ENCODE peak calls at places on chromosomes 2 and 18, in nine cellular contexts. L is ovary, F is RWPE1, V is IMR-90, T is colonic mucosa, Y is AG04450, W is breast epithelium, I is uterus, E is foreskin keratinocyte. B is an unnamed sample.

GRCh38 chr2:233173115-233173514 is 78.4 kb upstream of the ATG16L1 start:
- DNase-seq in F (no peak), L (no peak), E (peak; percentile 39), I (no peak), Y (no peak), V (no peak), W (no peak), T (no peak), B (no peak)

GRCh38 chr2:181970160-181970794 is 15.4 kb upstream of the PPP1R1C start:
- DNase-seq in T (no peak), F (no peak), W (no peak), E (no peak), V (no peak), Y (no peak), I (no peak), L (no peak), B (no peak)

GRCh38 chr18:48697441-48697840 is 158.6 kb downstream of the CTIF start:
- DNase-seq in F (no peak), E (no peak), W (no peak), Y (no peak), L (no peak), V (no peak), T (no peak), I (no peak), B (no peak)

GRCh38 chr2:69652206-69652605 is 8.7 kb upstream of the AAK1 start:
- DNase-seq in W (no peak), Y (peak; percentile 55), I (no peak), E (peak; percentile 98), V (peak; percentile 94), T (no peak), L (no peak), F (peak; percentile 88), B (no peak)

GRCh38 chr2:23925702-23926288 is 1.1 kb downstream of the ATAD2B start:
- DNase-seq in Y (no peak), I (peak; percentile 53), F (peak; percentile 37), V (peak; percentile 68), L (peak; percentile 51), W (peak; percentile 51), E (peak; percentile 61), T (peak; percentile 75), B (peak; percentile 63)

GRCh38 chr18:80175451-80176235 is 66.6 kb downstream of the ADNP2 start:
- DNase-seq in L (no peak), I (no peak), V (no peak), T (no peak), Y (no peak), E (peak; percentile 76), F (no peak), W (no peak), B (no peak)

GRCh38 chr18:14943486-14943885 is 195.5 kb downstream of the ANKRD30B start:
- DNase-seq in L (no peak), T (no peak), V (no peak), F (no peak), W (no peak), E (no peak), Y (no peak), I (no peak), B (no peak)

GRCh38 chr2:200618590-200619021 is 32.8 kb downstream of the AOX1 start:
- DNase-seq in I (no peak), W (no peak), Y (no peak), T (no peak), V (peak; percentile 78), F (no peak), E (no peak), L (no peak), B (no peak)

GRCh38 chr18:2511451-2511850 is 59.9 kb downstream of the METTL4 start:
- DNase-seq in Y (no peak), L (no peak), V (no peak), F (no peak), T (no peak), W (no peak), I (no peak), E (no peak), B (no peak)

DNA sequence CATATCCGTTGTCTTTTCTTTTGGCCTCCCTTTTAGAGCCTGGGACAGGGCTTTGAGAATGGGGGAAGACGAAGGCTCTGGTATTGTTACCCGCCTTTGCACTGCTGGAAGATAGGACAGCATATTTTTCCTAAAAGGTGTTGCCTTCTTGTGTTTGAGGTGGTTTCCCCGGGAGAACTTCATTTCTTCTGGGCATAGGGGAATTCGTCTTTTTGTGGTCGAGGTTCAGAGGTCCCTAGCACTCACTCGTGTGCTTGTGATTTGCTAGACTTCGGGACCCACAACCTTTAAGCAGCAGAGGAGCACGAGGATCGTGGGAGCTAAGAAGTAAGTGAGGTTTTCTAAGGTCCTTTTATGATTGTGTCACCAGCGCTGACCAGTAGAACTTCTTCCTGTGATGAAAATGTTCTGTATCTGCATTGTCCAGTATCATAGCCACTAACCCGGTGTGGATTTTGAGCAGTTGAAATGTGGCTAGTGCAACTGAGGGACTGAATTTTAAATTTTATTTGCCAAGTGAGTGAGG is 611 bp downstream of the ZNF512 start:
- DNase-seq in I (no peak), E (no peak), V (peak; percentile 24), L (no peak), W (no peak), Y (no peak), F (no peak), T (no peak), B (no peak)
- H3K27ac ChIP-seq in I (peak overlapping the region; percentile 47), E (peak overlapping the region; percentile 31), V (peak overlapping the region; percentile 22), L (peak overlapping the region; percentile 42), W (peak overlapping the region; percentile 74), Y (peak overlapping the region; percentile 33), F (peak overlapping the region; percentile 72), T (peak overlapping the region; percentile 41), B (peak overlapping the region; percentile 54)

DNA sequence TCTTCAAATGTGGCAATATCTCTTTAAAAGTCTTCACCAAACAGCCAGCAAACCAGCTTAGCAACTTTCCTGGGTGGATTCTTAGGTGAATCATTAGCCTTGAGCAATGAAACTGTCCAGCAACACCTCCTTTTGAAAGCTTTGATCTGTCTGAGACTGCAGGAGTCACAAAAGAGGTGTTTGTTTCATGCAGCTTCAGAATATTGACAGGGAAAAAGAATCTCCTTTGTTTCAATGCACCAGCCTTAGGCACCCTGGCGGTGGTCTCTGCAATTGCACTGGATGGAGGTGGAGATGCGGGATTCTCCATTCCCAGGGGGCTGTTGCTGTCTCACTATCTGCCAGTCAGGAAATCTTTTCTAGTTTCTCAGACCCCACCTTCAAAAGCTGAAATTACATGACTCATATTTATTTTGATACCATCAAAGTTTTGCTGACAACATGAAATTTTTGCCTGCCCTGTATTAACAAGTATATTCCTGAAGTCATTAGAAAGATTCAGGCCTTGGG is 76.0 kb upstream of the DSG1 start:
- DNase-seq in T (peak; percentile 79), V (peak; percentile 16), I (no peak), L (no peak), Y (no peak), E (peak; percentile 99), F (peak; percentile 83), W (peak; percentile 70), B (no peak)
- H3K27ac ChIP-seq in T (peak overlapping the region; percentile 66), V (no peak overlapping the region), I (no peak overlapping the region), L (no peak overlapping the region), Y (no peak overlapping the region), E (peak overlapping the region; percentile 98), F (peak overlapping the region; percentile 70), W (peak overlapping the region; percentile 83), B (no peak overlapping the region)

GRCh38 chr2:221517362-221518121 is 54.6 kb downstream of the EPHA4 start:
- DNase-seq in V (peak; percentile 88), T (peak; percentile 67), Y (no peak), E (no peak), L (no peak), F (no peak), I (no peak), W (no peak), B (no peak)
- H3K27ac ChIP-seq in V (no peak overlapping the region), T (peak overlapping the region; percentile 81), Y (no peak overlapping the region), E (no peak overlapping the region), L (no peak overlapping the region), F (no peak overlapping the region), I (peak overlapping the region; percentile 63), W (no peak overlapping the region), B (no peak overlapping the region)

DNA sequence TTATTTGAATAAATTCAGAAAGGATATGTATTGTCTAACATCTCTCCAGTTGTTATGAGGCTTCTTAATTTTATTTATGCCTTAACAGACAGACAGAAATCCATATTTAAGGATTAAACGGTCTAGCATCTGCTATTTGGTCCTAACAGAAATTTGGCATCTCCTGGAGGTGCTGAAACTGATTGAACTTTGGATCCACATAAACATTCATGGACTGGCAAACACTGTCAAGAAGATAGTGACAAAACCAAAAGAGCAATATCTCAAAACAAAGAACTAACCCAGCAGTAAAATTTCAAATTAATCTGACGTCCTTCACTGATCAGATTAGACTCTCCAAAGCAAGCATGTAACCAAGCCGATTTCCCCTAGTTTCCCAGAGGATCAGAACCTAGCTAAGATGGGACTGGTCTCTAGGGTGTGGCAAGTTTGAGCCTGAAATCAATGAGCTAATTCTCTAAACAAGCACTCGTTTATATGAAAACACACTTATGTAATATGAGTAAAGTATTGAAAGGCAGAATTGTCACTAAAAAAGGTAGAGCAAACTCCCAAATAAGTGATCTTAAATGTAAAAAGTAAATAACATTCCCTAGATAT is 139.5 kb downstream of the NOL4 start:
- DNase-seq in E (no peak), V (no peak), L (no peak), W (no peak), Y (no peak), T (no peak), F (no peak), I (no peak), B (no peak)
- H3K27ac ChIP-seq in E (no peak overlapping the region), V (no peak overlapping the region), L (no peak overlapping the region), W (no peak overlapping the region), Y (no peak overlapping the region), T (no peak overlapping the region), F (no peak overlapping the region), I (no peak overlapping the region), B (no peak overlapping the region)

B was measured in substantia nigra.